ENCODE peak calls at places on chromosomes 5 and 9, in seven cellular contexts. P is K562, L is H54, D is cardiac muscle cell, U is substantia nigra, G is MCF 10A, S is breast epithelium. C is an unnamed sample.

GRCh38 chr5:3197699-3198098 is 397.9 kb upstream of the IRX1 start:
- DNase-seq in P (no peak), L (no peak), D (peak; percentile 75), U (no peak), G (no peak), S (no peak), C (no peak)

GRCh38 chr5:156683509-156683908 is 166.6 kb upstream of the PPP1R2B start:
- DNase-seq in P (no peak), L (no peak), D (no peak), U (no peak), G (no peak), S (no peak), C (no peak)

GRCh38 chr5:40447438-40447837 is 232.3 kb upstream of the PTGER4 start:
- DNase-seq in P (no peak), L (no peak), D (no peak), U (no peak), G (peak; percentile 4), S (no peak), C (no peak)

GRCh38 chr9:137315581-137316011 is 13.5 kb upstream of the NRARP start:
- DNase-seq in P (no peak), L (peak; percentile 14), D (no peak), U (no peak), G (no peak), S (peak; percentile 46), C (no peak)

GRCh38 chr5:176653401-176653800 is 6.1 kb downstream of the TSPAN17 start:
- DNase-seq in P (peak; percentile 21), L (no peak), D (no peak), U (no peak), G (no peak), S (no peak), C (no peak)

GRCh38 chr9:112604790-112605189 is 113.1 kb downstream of the INIP start:
- DNase-seq in P (no peak), L (no peak), D (no peak), U (no peak), G (no peak), S (no peak), C (no peak)

GRCh38 chr5:143101134-143101533 is 302.4 kb downstream of the NR3C1 start:
- DNase-seq in P (no peak), L (no peak), D (no peak), U (no peak), G (no peak), S (no peak), C (no peak)

GRCh38 chr9:114382951-114383865 is 4.6 kb downstream of the AKNA start:
- DNase-seq in P (no peak), L (no peak), D (peak; percentile 67), U (no peak), G (no peak), S (no peak), C (no peak)

GRCh38 chr9:120928720-120929389 is 2.3 kb upstream of the TRAF1 start:
- DNase-seq in P (no peak), L (no peak), D (peak; percentile 68), U (no peak), G (peak; percentile 31), S (peak; percentile 66), C (no peak)

GRCh38 chr5:170751631-170752030 is 31.9 kb upstream of the GABRP start:
- DNase-seq in P (no peak), L (no peak), D (no peak), U (no peak), G (peak; percentile 33), S (no peak), C (no peak)

GRCh38 chr9:19404278-19405075 is 4.3 kb upstream of the ACER2 start:
- DNase-seq in P (no peak), L (no peak), D (no peak), U (no peak), G (peak; percentile 78), S (no peak), C (no peak)

GRCh38 chr5:175448276-175448675 is 4.3 kb upstream of the DRD1 start:
- DNase-seq in P (no peak), L (no peak), D (no peak), U (no peak), G (no peak), S (no peak), C (no peak)

GRCh38 chr9:100286257-100286656 is 66.5 kb downstream of the TEX10 start:
- DNase-seq in P (no peak), L (no peak), D (no peak), U (no peak), G (no peak), S (no peak), C (no peak)

GRCh38 chr9:98750396-98751060 is 41.8 kb upstream of the GABBR2 start:
- DNase-seq in P (no peak), L (no peak), D (no peak), U (no peak), G (no peak), S (no peak), C (no peak)

GRCh38 chr9:95875305-95876137 is at the start of gene ERCC6L2:
- DNase-seq in P (peak; percentile 97), L (peak; percentile 96), D (peak; percentile 98), U (peak; percentile 58), G (peak; percentile 98), S (peak; percentile 92), C (peak; percentile 98)

GRCh38 chr9:133803028-133803585 is 65.0 kb upstream of the SARDH start:
- DNase-seq in P (no peak), L (no peak), D (no peak), U (no peak), G (no peak), S (no peak), C (no peak)

GRCh38 chr5:81254886-81255285 is 21.8 kb downstream of the CKMT2 start:
- DNase-seq in P (no peak), L (no peak), D (no peak), U (no peak), G (no peak), S (no peak), C (no peak)

GRCh38 chr9:25261445-25261844 is 416.8 kb downstream of the TUSC1 start:
- DNase-seq in P (no peak), L (no peak), D (no peak), U (no peak), G (no peak), S (no peak), C (no peak)